ENCODE peak calls at places on chromosomes 1 and 21, in seven cellular contexts. R is endothelial cell, K is fibroblast of pulmonary artery, L is A549, D is psoas muscle, U is D721Med, Z is progenitor cell of endocrine pancreas. W is an unnamed sample.

GRCh38 chr1:222711319-222712252 is 705 bp downstream of the AIDA start:
- DNase-seq in D (peak; percentile 66), U (no peak), Z (peak; percentile 27), L (peak; percentile 55), R (peak; percentile 39), K (peak; percentile 60), W (peak; percentile 47)

GRCh38 chr1:225509770-225510169 is 81.9 kb upstream of the LBR start:
- DNase-seq in D (no peak), U (no peak), Z (no peak), R (no peak), L (no peak), K (no peak), W (no peak)

GRCh38 chr21:27298465-27298864 is 331.6 kb upstream of the ADAMTS5 start:
- DNase-seq in R (no peak), Z (no peak), L (no peak), U (no peak), K (no peak), D (no peak), W (no peak)

GRCh38 chr1:112579801-112580510 is 39.0 kb downstream of the ST7L start:
- DNase-seq in D (no peak), L (no peak), R (no peak), U (no peak), K (no peak), Z (no peak), W (no peak)

GRCh38 chr1:26827663-26828062 is 1.2 kb downstream of the ZDHHC18 start:
- DNase-seq in D (no peak), Z (no peak), R (no peak), K (no peak), L (no peak), U (no peak), W (no peak)

GRCh38 chr1:203593723-203594122 is 32.9 kb upstream of the ATP2B4 start:
- DNase-seq in R (no peak), Z (no peak), U (no peak), D (no peak), L (peak; percentile 40), K (peak; percentile 52), W (peak; percentile 67)

GRCh38 chr1:19109545-19109944 is 100.5 kb downstream of the UBR4 start:
- DNase-seq in R (no peak), D (no peak), U (no peak), Z (no peak), L (no peak), K (no peak), W (no peak)

GRCh38 chr1:171295821-171296220 is 18.2 kb upstream of the FMO4 start:
- DNase-seq in D (no peak), L (no peak), R (no peak), Z (no peak), K (no peak), U (no peak), W (no peak)

GRCh38 chr1:54926955-54927354 is 40.0 kb upstream of the DHCR24 start:
- DNase-seq in K (no peak), R (no peak), D (no peak), U (no peak), L (no peak), Z (no peak), W (no peak)

GRCh38 chr1:147924813-147925212 is 3.4 kb upstream of the GPR89B start:
- DNase-seq in D (no peak), L (no peak), R (no peak), U (no peak), Z (no peak), K (no peak), W (no peak)

DNA sequence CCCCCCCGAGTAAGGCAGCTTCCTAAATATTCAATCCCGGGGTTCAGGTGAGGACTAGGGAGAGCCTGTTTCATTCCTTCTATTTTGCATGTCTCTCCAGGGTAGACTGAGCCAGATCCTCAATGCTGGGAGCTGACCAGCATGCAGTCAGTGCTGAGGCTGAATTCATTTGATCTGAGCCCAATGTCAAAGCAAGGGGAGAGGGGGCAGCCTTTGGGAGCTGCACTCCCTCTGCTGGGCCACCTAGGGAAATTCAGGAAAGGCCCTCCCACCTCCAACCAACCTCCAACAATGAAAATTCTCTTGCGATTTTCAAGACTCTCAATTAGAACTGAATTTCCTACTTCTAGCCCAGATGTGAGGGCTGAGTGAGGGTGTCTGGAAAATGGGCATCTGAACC is 371.2 kb downstream of the NPHP4 start:
- DNase-seq in L (peak; percentile 25), D (no peak), K (no peak), U (no peak), R (peak; percentile 60), Z (peak; percentile 39), W (no peak)
- TF ChIP-seq CTCF in L (peak; percentile 6), D (no peak), K (no peak), U (peak; percentile 51), R (peak; percentile 71), Z (peak; percentile 86), W (no peak)

DNA sequence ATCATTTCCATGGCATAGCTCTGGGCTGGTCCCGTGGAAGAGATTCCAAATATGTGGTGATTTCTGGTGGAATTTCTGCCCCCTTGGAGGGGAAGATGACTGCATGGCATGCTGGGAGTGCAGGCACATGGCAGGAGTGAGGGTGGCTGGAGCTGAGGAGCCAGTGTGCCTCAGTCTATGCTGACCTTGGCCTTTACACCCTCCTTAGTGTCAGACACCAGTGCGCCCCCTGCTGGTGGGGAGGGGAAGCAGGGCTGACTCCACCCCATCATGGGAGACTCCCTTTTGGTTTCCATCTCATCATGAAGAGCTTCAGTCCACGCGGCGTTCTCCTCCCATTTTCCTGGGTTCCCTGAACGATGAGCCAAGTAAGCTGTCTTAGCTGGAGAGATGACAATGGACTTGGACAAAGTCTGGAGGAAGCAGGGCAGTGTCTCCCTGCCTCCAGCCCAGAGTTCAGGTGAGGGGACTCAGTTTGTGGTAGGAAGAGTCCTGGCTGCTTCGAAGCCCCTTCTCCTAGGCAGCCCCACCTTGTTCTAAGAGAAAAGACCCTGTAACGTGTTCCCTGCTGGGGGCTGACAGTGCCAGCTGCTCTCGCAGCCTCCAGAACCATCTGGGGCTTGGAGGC is 10.3 kb downstream of the ALX3 start:
- DNase-seq in K (peak; percentile 35), Z (peak; percentile 35), L (peak; percentile 29), D (peak; percentile 43), U (no peak), R (peak; percentile 67), W (peak; percentile 66)
- TF ChIP-seq CTCF in K (peak; percentile 78), Z (peak; percentile 71), L (peak; percentile 52), D (peak; percentile 54), U (peak; percentile 58), R (peak; percentile 94), W (peak; percentile 95)

DNA sequence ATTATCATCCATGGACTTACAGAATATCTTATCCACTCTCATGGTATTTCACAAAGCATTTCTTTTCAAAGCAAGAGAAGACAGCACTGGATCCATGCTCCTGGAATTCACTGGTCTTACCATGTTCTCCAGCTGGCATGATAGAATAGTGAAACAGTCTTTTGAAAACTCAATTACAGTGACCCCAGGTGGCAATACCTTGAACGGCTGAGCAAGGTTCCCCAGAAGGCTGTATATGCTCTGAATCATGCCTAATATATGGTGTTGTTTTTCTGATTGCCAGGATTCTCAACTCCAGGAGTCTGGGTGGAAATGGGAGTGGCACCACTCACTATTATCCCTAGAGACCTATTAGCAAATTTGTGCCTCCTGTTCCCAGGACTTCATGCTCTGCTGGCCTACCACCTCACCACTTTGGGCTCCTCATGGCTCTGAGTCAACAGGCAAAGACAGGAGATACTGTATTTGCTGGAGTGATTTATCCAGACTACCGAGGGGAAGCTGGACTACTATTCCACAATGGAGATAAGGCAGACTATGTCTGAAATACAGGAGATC is 87.6 kb downstream of the CATSPERE start:
- DNase-seq in L (no peak), R (no peak), U (no peak), Z (no peak), K (no peak), D (no peak), W (no peak)
- TF ChIP-seq CTCF in L (no peak), R (no peak), U (no peak), Z (no peak), K (no peak), D (no peak), W (no peak)

GRCh38 chr1:205584732-205585131 is 47.1 kb downstream of the ELK4 start:
- DNase-seq in Z (no peak), U (no peak), L (no peak), R (no peak), K (no peak), D (no peak), W (no peak)
- TF ChIP-seq CTCF in Z (peak; percentile 46), U (peak; percentile 35), L (peak; percentile 23), R (peak; percentile 45), K (peak; percentile 35), D (peak; percentile 13), W (no peak)

GRCh38 chr1:246018146-246018545 is 488.9 kb downstream of the SMYD3 start:
- DNase-seq in D (no peak), R (no peak), L (no peak), U (no peak), Z (no peak), K (no peak), W (no peak)
- TF ChIP-seq CTCF in D (no peak), R (no peak), L (no peak), U (no peak), Z (no peak), K (no peak), W (no peak)

GRCh38 chr1:160549665-160550006 is 26.6 kb upstream of the SLAMF6 start:
- DNase-seq in D (no peak), U (no peak), K (no peak), L (no peak), Z (no peak), R (no peak), W (no peak)

GRCh38 chr1:160548960-160549664 is 26.1 kb upstream of the SLAMF6 start:
- DNase-seq in L (no peak), R (no peak), Z (no peak), U (no peak), K (no peak), D (no peak), W (no peak)

GRCh38 chr1:160548183-160548582 is 25.1 kb upstream of the SLAMF6 start:
- DNase-seq in R (no peak), Z (no peak), L (no peak), U (no peak), K (no peak), D (no peak), W (no peak)

GRCh38 chr1:160552425-160552824 is 26.9 kb downstream of the CD84 start:
- DNase-seq in D (no peak), R (no peak), U (no peak), Z (no peak), K (no peak), L (no peak), W (no peak)

GRCh38 chr1:160550572-160551034 is 27.5 kb upstream of the SLAMF6 start:
- DNase-seq in L (no peak), U (no peak), K (no peak), R (no peak), D (no peak), Z (no peak), W (no peak)
- TF ChIP-seq CTCF in L (no peak), U (peak; percentile 8), K (no peak), R (no peak), D (no peak), Z (no peak), W (peak; percentile 57)

GRCh38 chr1:65581120-65581519 is 160.7 kb downstream of the LEPR start:
- DNase-seq in U (no peak), K (peak; percentile 10), R (no peak), Z (no peak), D (no peak), L (no peak), W (no peak)
- TF ChIP-seq CTCF in U (no peak), K (peak; percentile 28), R (no peak), Z (no peak), D (peak; percentile 33), L (no peak), W (no peak)

W was measured in CD14-positive monocyte.